ENCODE peak calls at places on chromosomes 5 and 9, in eight cellular contexts. B is heart left ventricle, A is bronchial epithelial cell, H is lower lobe of right lung, Q is WERI-Rb-1, W is transverse colon, D is astrocyte of the cerebellum, Z is GM12865. S is an unnamed sample.

GRCh38 chr9:19828586-19828985 is 39.7 kb upstream of the SLC24A2 start:
- DNase-seq in H (no peak), D (no peak), Z (no peak), B (no peak), Q (peak), W (no peak), A (no peak), S (no peak)

GRCh38 chr5:146001544-146002185 is 65.3 kb downstream of the SH3RF2 start:
- DNase-seq in W (no peak), Z (no peak), A (peak), Q (no peak), H (no peak), D (no peak), B (no peak), S (no peak)

GRCh38 chr9:35749515-35750255 is 598 bp downstream of the RGP1 start:
- DNase-seq in Z (peak), Q (peak), B (peak), D (no peak), H (peak), A (peak), W (peak), S (peak)

GRCh38 chr5:175344331-175345200 is 99.4 kb downstream of the DRD1 start:
- DNase-seq in Z (no peak), H (no peak), D (peak), B (no peak), Q (no peak), W (no peak), A (peak), S (no peak)

GRCh38 chr5:113804264-113804663 is 290.8 kb downstream of the YTHDC2 start:
- DNase-seq in H (no peak), W (no peak), D (no peak), A (peak), Z (no peak), Q (peak), B (no peak), S (no peak)

GRCh38 chr5:67880876-67881275 is 334.7 kb upstream of the PIK3R1 start:
- DNase-seq in B (no peak), A (peak), Q (no peak), Z (no peak), H (no peak), D (no peak), W (no peak), S (no peak)

GRCh38 chr5:103821361-103821760 is 258.8 kb upstream of the NUDT12 start:
- DNase-seq in B (no peak), Z (no peak), W (no peak), D (no peak), H (no peak), A (no peak), Q (no peak), S (no peak)

GRCh38 chr9:75083188-75083976 is 4.6 kb downstream of the NMRK1 start:
- DNase-seq in A (peak), D (no peak), H (peak), Q (no peak), B (peak), W (peak), Z (no peak), S (peak)

GRCh38 chr5:69276422-69277174 is 41.9 kb downstream of the CDK7 start:
- DNase-seq in H (no peak), A (no peak), Q (no peak), Z (no peak), W (no peak), D (peak), B (no peak), S (no peak)

GRCh38 chr5:64691333-64691732 is 1.0 kb downstream of the SHISAL2B start:
- DNase-seq in Z (no peak), Q (no peak), H (no peak), A (no peak), B (no peak), D (no peak), W (no peak), S (no peak)

GRCh38 chr5:42059291-42059690 is 134.2 kb downstream of the FBXO4 start:
- DNase-seq in W (no peak), B (no peak), Q (no peak), H (no peak), A (peak), Z (no peak), D (peak), S (no peak)

GRCh38 chr5:33370135-33370472 is 70.7 kb upstream of the TARS1 start:
- DNase-seq in B (no peak), D (peak), A (peak), Q (no peak), W (no peak), H (no peak), Z (no peak), S (no peak)

GRCh38 chr9:135075234-135076142 is 12.0 kb upstream of the OLFM1 start:
- DNase-seq in A (no peak), H (peak), Z (no peak), Q (peak), B (peak), D (no peak), W (peak), S (peak)

GRCh38 chr5:129716235-129717030 is 31.5 kb upstream of the MINAR2 start:
- DNase-seq in D (peak), Z (no peak), Q (no peak), A (no peak), H (no peak), W (no peak), B (no peak), S (no peak)

GRCh38 chr9:135533093-135533492 is 11.9 kb downstream of the LCN1 start:
- DNase-seq in W (no peak), Z (no peak), H (no peak), D (no peak), Q (no peak), B (no peak), A (no peak), S (no peak)

GRCh38 chr9:135926402-135927194 is 19.3 kb upstream of the CAMSAP1 start:
- DNase-seq in D (peak), W (no peak), Z (peak), Q (no peak), A (peak), B (peak), H (peak), S (peak)

GRCh38 chr9:117074782-117075510 is 339.9 kb downstream of the ASTN2 start:
- DNase-seq in W (no peak), D (no peak), Q (peak), H (no peak), A (peak), Z (no peak), B (no peak), S (no peak)

GRCh38 chr9:93136693-93137092 is 2.6 kb upstream of the NINJ1 start:
- DNase-seq in W (no peak), Q (no peak), Z (no peak), A (no peak), H (no peak), B (no peak), D (no peak), S (no peak)

GRCh38 chr9:36731576-36731975 is 158.9 kb downstream of the MELK start:
- DNase-seq in Z (peak), B (no peak), W (no peak), Q (no peak), A (peak), D (no peak), H (no peak), S (no peak)

GRCh38 chr9:86252870-86253269 is 6.6 kb downstream of the C9orf153 start:
- DNase-seq in Q (no peak), D (no peak), B (no peak), W (no peak), Z (no peak), H (no peak), A (no peak), S (no peak)

GRCh38 chr5:109694451-109694891 is 4.7 kb downstream of the MAN2A1 start:
- DNase-seq in D (no peak), Z (no peak), W (no peak), Q (no peak), H (no peak), B (no peak), A (peak), S (no peak)

GRCh38 chr9:922731-923130 is 53.7 kb upstream of the DMRT3 start:
- DNase-seq in D (no peak), W (no peak), Q (no peak), H (no peak), Z (no peak), A (no peak), B (no peak), S (no peak)

GRCh38 chr9:129145316-129145715 is 32.7 kb downstream of the IER5L start:
- DNase-seq in D (no peak), Z (no peak), W (no peak), Q (no peak), A (no peak), B (no peak), H (no peak), S (no peak)

GRCh38 chr5:31492824-31493223 is 39.1 kb downstream of the DROSHA start:
- DNase-seq in Q (no peak), W (no peak), A (peak), D (no peak), H (no peak), B (no peak), Z (no peak), S (no peak)

GRCh38 chr5:33588654-33589372 is 148.0 kb downstream of the TARS1 start:
- DNase-seq in B (no peak), D (no peak), A (no peak), H (no peak), Q (peak), W (peak), Z (peak), S (no peak)

GRCh38 chr5:124064956-124065355 is 553.0 kb downstream of the CSNK1G3 start:
- DNase-seq in A (peak), D (no peak), B (no peak), H (no peak), W (no peak), Z (no peak), Q (no peak), S (no peak)

DNA sequence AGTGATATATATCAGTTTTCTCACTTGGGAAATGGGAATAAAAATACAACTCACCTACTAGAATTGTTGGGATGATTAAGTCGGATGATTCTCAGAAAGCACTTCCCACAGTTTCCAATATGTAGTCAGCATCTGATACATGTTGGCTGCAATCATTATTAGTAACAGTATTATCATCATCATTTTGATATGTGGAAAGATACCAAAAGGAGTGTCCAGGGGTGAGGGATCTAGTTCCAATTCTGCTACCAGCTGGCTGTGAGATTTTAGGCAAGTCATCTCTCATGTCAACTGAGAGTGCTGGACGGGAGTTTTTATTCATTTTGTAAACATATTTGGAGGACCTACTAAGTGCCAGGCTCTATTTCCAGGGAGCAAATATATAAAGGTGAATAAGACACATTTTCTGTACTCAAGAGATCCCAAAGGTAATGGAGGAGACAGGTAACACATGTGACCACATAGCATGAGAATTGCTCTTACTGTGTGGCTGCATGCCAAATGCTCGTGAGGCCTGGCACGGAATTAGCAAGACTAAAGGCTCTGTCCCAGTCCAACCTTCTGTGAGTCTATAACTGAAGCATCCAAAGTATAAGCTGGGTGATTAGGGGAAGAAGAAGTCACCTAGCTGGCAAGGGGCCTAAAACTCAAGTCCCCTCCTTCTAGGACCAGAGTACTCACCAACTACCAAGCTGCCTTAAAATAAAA is 83.0 kb downstream of the GRIA1 start:
- DNase-seq in Z (no peak), Q (no peak), A (peak), H (peak), D (no peak), B (no peak), W (no peak), S (no peak)
- TF ChIP-seq CTCF in Z (no peak), Q (no peak), A (no peak), H (no peak), D (no peak), B (no peak), W (no peak), S (no peak)

DNA sequence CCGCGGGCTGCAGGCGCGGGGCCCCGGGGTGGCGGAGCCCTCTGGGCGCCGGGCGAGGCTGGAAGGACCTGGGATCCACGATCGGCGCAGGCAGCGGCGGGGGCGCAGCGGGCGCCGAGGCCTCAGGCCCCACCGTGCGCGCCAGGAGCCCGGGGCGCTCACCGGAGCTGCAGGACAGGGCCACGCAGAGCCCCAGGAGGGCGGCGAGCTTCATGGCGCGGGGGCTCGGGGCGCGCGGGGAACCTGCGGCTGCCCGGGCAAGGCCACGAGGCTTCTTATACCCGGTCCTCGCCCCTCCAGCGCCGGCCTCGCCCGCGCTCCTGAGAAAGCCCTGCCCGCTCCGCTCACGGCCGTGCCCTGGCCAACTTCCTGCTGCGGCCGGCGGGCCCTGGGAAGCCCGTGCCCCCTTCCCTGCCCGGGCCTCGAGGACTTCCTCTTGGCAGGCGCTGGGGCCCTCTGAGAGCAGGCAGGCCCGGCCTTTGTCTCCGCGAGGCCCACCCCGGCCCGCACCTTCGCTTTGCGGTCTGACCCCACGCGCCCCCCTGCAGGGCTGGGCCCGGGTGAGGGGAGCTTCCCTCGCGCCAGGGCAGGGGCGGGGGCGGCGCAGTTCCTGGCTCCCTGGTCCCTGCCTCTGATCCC is at the start of gene SCGB3A1:
- DNase-seq in H (peak), B (no peak), W (no peak), D (no peak), Q (no peak), Z (no peak), A (no peak), S (no peak)
- H3K4me3 ChIP-seq in H (peak), B (peak), W (peak), D (peak), Q (peak), Z (peak), A (no peak), S (peak)

GRCh38 chr9:87263291-87263690 is 234.4 kb upstream of the DAPK1 start:
- DNase-seq in H (no peak), B (no peak), W (no peak), A (no peak), Q (no peak), D (no peak), Z (no peak), S (no peak)
- TF ChIP-seq CTCF in H (no peak), B (no peak), W (no peak), A (peak), Q (peak), D (no peak), Z (no peak), S (no peak)

GRCh38 chr9:116002181-116002580 is 151.4 kb upstream of the PAPPA start:
- DNase-seq in Q (no peak), W (no peak), B (no peak), Z (no peak), H (no peak), A (no peak), D (no peak), S (no peak)

GRCh38 chr9:116000748-116001329 is 152.8 kb upstream of the PAPPA start:
- DNase-seq in A (peak), W (peak), Z (peak), H (no peak), Q (peak), B (peak), D (no peak), S (no peak)

GRCh38 chr9:115997923-115998322 is 155.7 kb upstream of the PAPPA start:
- DNase-seq in B (no peak), Z (no peak), A (no peak), D (peak), W (no peak), H (no peak), Q (no peak), S (no peak)

GRCh38 chr9:115998661-115999060 is 154.9 kb upstream of the PAPPA start:
- DNase-seq in Q (no peak), H (no peak), A (no peak), B (no peak), W (no peak), Z (no peak), D (no peak), S (no peak)

DNA sequence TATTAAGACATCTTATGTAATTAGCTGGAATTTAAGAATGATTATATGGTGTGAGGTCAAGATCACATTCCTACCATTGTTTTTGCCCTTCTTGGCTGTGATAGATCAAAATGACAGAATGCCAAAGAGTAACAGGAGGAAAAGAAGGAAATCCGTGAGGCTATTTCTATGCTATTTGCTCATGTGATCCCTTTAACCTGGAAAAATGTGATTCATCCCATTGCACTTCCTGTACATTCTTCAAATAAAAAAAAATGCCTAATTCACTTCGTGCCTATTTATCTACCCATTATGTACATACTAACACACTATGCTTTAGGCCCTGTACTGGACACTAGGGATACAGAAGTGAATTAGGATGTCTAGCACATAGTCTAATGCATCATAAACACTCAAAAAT is 154.1 kb upstream of the PAPPA start:
- DNase-seq in D (no peak), Q (no peak), B (no peak), Z (no peak), W (no peak), A (peak), H (no peak), S (no peak)
- H3K4me3 ChIP-seq in D (no peak), Q (no peak), B (no peak), Z (no peak), W (no peak), A (no peak), H (no peak), S (no peak)

DNA sequence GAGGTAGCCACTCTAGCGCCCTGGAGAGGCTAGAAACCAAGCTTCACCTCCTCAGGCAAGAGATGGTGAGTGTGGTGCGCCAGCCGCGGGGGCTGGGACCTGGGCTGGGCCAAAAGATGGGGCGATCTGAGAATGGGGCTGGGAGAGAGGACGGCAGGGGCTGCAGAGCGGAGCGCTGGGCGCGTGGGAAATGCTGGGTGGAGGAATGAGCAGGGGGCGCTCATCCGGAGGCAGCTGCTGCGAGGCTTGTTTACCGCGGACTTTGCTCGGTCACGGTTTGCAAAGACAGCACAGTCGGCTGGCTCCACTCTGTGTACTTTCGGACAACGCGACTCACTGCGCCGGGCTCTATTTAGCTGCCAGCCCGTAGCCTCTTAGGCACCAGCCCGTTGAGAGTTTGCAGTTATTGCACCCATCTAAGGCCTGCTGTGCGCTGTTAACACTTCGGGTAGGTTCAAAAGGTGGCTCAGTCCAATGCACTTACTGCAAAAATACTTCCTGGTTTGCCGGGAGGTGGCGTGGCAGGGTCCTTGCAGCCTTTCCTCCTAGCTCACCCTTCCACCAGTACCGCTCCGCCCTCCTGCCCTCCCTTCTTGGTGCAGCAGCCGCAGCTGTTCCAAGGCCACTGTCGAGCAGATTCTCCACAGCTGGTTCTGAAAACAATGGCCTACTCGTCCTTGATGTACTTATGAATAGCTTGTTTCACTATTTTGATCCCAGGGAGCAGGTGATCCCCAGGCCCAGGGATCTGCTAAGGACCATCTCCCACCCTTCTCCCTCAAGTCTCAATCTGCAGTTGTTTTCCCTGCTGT is 1.3 kb downstream of the LURAP1L start:
- DNase-seq in W (peak), A (peak), D (peak), Z (peak), B (peak), Q (peak), H (peak), S (peak)
- TF ChIP-seq CTCF in W (peak), A (peak), D (peak), Z (no peak), B (peak), Q (peak), H (peak), S (no peak)

DNA sequence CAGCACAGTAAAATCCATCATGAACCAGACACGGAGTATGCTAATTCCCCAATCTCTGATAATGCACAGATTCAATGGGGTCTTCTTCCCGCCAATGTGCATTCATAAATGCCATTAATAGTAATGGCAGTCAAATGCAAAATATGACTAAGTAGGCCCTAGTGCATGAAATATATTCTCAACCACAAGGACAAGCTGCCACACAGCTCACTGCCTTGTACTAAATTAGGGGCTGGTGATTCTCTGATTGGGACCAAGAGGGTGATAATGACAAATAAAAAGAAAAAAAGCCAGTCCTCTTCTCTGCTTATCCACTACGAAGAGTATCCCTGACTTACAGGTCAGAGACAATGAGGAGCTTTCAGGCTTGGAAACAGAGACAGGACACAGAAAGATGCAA is 148.3 kb downstream of the EBF1 start:
- DNase-seq in H (no peak), Z (peak), Q (no peak), D (no peak), B (no peak), W (no peak), A (no peak), S (no peak)
- H3K4me3 ChIP-seq in H (no peak), Z (peak), Q (no peak), D (no peak), B (no peak), W (no peak), A (no peak), S (no peak)

GRCh38 chr5:152730176-152730575 is 325.1 kb upstream of the NMUR2 start:
- DNase-seq in D (no peak), Q (no peak), A (no peak), Z (no peak), W (no peak), H (no peak), B (no peak), S (no peak)
- TF ChIP-seq CTCF in D (no peak), Q (no peak), A (no peak), Z (no peak), W (no peak), H (no peak), B (no peak), S (no peak)

DNA sequence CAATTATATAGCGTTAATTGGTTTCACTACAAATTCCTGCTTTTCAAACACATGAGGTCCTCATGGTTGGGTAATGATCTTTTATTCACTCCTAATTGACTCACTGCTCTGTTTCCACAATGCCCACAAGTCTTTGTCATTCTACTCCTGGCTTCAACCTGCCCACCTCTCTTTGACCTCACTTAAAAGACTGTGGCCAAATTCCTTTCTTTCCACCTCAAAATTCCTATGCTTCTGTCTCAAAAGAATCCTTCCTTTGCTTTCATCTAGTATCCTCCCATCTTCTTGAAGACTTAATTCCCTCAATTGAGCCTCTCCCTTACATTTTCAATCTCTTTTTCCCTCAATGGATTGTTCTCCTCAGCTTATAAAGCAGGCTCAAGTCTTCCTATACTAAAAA is 4.9 kb downstream of the APBA1 start:
- DNase-seq in W (no peak), Q (no peak), A (peak), H (no peak), Z (no peak), D (peak), B (no peak), S (no peak)
- H3K4me3 ChIP-seq in W (no peak), Q (no peak), A (no peak), H (no peak), Z (no peak), D (no peak), B (no peak), S (no peak)